ENCODE peak calls at places on chromosomes 4 and X, in nine cellular contexts. N is GM04504; U is mesenteric fat pad; A is uterus; F is fibroblast of lung; X is caudate nucleus; R is CD4-positive, alpha-beta T cell; Z is CD8-positive, alpha-beta memory T cell; L is GM23248. O is an unnamed sample.

GRCh38 chr4:157245351-157245750 is 24.8 kb downstream of the GRIA2 start:
- DNase-seq in Z (no peak), F (no peak), U (no peak), X (no peak), R (no peak), L (no peak), N (no peak), A (no peak), O (no peak)

GRCh38 chr4:155678011-155678410 is 11.4 kb downstream of the GUCY1A1 start:
- DNase-seq in L (no peak), N (no peak), F (no peak), U (no peak), R (no peak), Z (no peak), X (no peak), A (no peak), O (no peak)

GRCh38 chr4:125085-125820 is 952 bp downstream of the ZNF718 start:
- DNase-seq in X (peak), R (peak), U (no peak), N (peak), Z (no peak), A (no peak), L (peak), F (peak), O (peak)

GRCh38 chr4:182922551-182923284 is 5.5 kb upstream of the DCTD start:
- DNase-seq in U (no peak), A (no peak), R (no peak), X (no peak), F (peak), L (no peak), Z (no peak), N (no peak), O (peak)

GRCh38 chr4:56874166-56874565 is 33.5 kb upstream of the REST start:
- DNase-seq in U (no peak), X (no peak), N (no peak), R (no peak), Z (no peak), L (no peak), F (no peak), A (no peak), O (no peak)

GRCh38 chrX:135596495-135596894 is 76.0 kb downstream of the INTS6L start:
- DNase-seq in X (no peak), F (peak), N (no peak), U (no peak), A (no peak), R (peak), L (peak), Z (peak), O (peak)

GRCh38 chrX:57137481-57137880 is 284 bp upstream of the SPIN2A start:
- DNase-seq in L (peak), Z (no peak), R (no peak), N (no peak), F (peak), A (no peak), X (no peak), U (no peak), O (no peak)

GRCh38 chr4:137651128-137651527 is 118.8 kb upstream of the PCDH18 start:
- DNase-seq in A (no peak), N (no peak), U (no peak), X (no peak), R (no peak), Z (no peak), F (peak), L (peak), O (no peak)

GRCh38 chr4:169033660-169034059 is 23.6 kb upstream of the CBR4 start:
- DNase-seq in N (no peak), Z (no peak), A (no peak), R (no peak), L (no peak), U (no peak), X (no peak), F (no peak), O (no peak)

GRCh38 chr4:128590773-128591172 is 218.7 kb upstream of the JADE1 start:
- DNase-seq in L (no peak), F (peak), N (no peak), R (no peak), U (no peak), A (peak), X (no peak), Z (no peak), O (no peak)

GRCh38 chr4:24112466-24112865 is 222.6 kb upstream of the PPARGC1A start:
- DNase-seq in Z (no peak), F (peak), A (no peak), U (no peak), N (no peak), L (peak), X (no peak), R (no peak), O (no peak)

GRCh38 chr4:82017680-82018079 is 356.1 kb downstream of the HNRNPD start:
- DNase-seq in X (no peak), N (peak), A (no peak), L (peak), U (no peak), R (no peak), F (peak), Z (no peak), O (no peak)

GRCh38 chrX:39705299-39705698 is 392.5 kb downstream of the BCOR start:
- DNase-seq in R (no peak), A (peak), F (peak), Z (no peak), X (no peak), L (peak), U (no peak), N (peak), O (no peak)

GRCh38 chrX:121008920-121009319 is 23.4 kb upstream of the CT47A1 start:
- DNase-seq in X (no peak), A (no peak), R (no peak), Z (no peak), L (peak), N (no peak), F (no peak), U (no peak), O (no peak)

GRCh38 chr4:102318526-102318925 is 26.8 kb downstream of the SLC39A8 start:
- DNase-seq in N (no peak), X (no peak), U (no peak), R (no peak), L (no peak), A (no peak), F (no peak), Z (no peak), O (no peak)

GRCh38 chrX:5876984-5877655 is 351.5 kb downstream of the NLGN4X start:
- DNase-seq in F (peak), R (no peak), A (no peak), U (no peak), L (peak), X (peak), Z (no peak), N (no peak), O (no peak)

GRCh38 chr4:159410076-159410777 is 307.3 kb downstream of the RAPGEF2 start:
- DNase-seq in A (no peak), X (no peak), R (no peak), F (peak), U (no peak), L (peak), N (no peak), Z (no peak), O (no peak)

GRCh38 chrX:23766650-23767551 is 16.1 kb upstream of the SAT1 start:
- DNase-seq in L (no peak), N (no peak), X (no peak), Z (no peak), F (no peak), U (peak), A (no peak), R (no peak), O (no peak)

GRCh38 chrX:152904151-152905080 is 6.5 kb downstream of the ZNF185 start:
- DNase-seq in U (no peak), F (peak), R (peak), Z (peak), N (peak), A (peak), L (peak), X (no peak), O (peak)

GRCh38 chrX:2863646-2864045 is 34.9 kb downstream of the GYG2 start:
- DNase-seq in A (no peak), U (no peak), N (no peak), L (no peak), X (no peak), Z (no peak), R (no peak), F (peak), O (no peak)